ENCODE peak calls at places on chromosomes 6 and 20, in nine cellular contexts. D, F, Y, T, P, M, R, G and S are unnamed samples.

GRCh38 chr6:163861627-163862026 is 447.1 kb downstream of the QKI start:
- DNase-seq in R (no peak), D (no peak), G (no peak), T (no peak), Y (no peak), M (no peak), F (peak; percentile 26), P (no peak), S (no peak)

GRCh38 chr6:12474167-12475140 is 184.3 kb downstream of the EDN1 start:
- DNase-seq in D (no peak), Y (no peak), R (no peak), G (no peak), P (no peak), T (no peak), F (no peak), M (peak; percentile 64), S (no peak)

GRCh38 chr20:58719971-58720371 is 27.4 kb downstream of the NPEPL1 start:
- DNase-seq in D (no peak), Y (no peak), P (no peak), T (no peak), R (peak; percentile 29), F (no peak), G (no peak), M (no peak), S (peak; percentile 30)

GRCh38 chr6:91754691-91755090 is 1167.8 kb upstream of the MAP3K7 start:
- DNase-seq in G (no peak), P (no peak), T (no peak), Y (no peak), F (no peak), M (no peak), R (no peak), D (no peak), S (no peak)

GRCh38 chr20:53331151-53331973 is 262.3 kb downstream of the ZNF217 start:
- DNase-seq in P (no peak), T (peak; percentile 80), M (peak; percentile 99), G (no peak), D (peak; percentile 9), R (no peak), F (no peak), Y (no peak), S (peak; percentile 5)

GRCh38 chr6:54291146-54291545 is 17.1 kb upstream of the TINAG start:
- DNase-seq in R (no peak), D (no peak), M (peak; percentile 87), Y (no peak), G (no peak), T (no peak), F (no peak), P (no peak), S (no peak)

GRCh38 chr6:14128017-14128416 is 10.4 kb downstream of the CD83 start:
- DNase-seq in T (no peak), D (no peak), Y (no peak), F (no peak), P (no peak), M (no peak), G (no peak), R (no peak), S (no peak)

GRCh38 chr6:54860132-54860531 is 13.6 kb downstream of the FAM83B start:
- DNase-seq in F (no peak), T (no peak), D (no peak), Y (no peak), P (no peak), M (no peak), R (no peak), G (no peak), S (peak; percentile 44)

GRCh38 chr6:138393871-138394783 is 9.9 kb upstream of the HEBP2 start:
- DNase-seq in P (no peak), T (no peak), D (no peak), F (no peak), M (no peak), R (no peak), Y (no peak), G (no peak), S (no peak)

GRCh38 chr6:38391206-38391908 is 248.4 kb downstream of the BTBD9 start:
- DNase-seq in F (no peak), P (no peak), T (no peak), M (peak; percentile 76), D (no peak), Y (no peak), G (no peak), R (no peak), S (no peak)

GRCh38 chr6:436308-437041 is 44.9 kb downstream of the IRF4 start:
- DNase-seq in F (no peak), M (peak; percentile 73), T (no peak), G (no peak), R (no peak), Y (no peak), D (no peak), P (no peak), S (no peak)

GRCh38 chr6:105968230-105968954 is 117.7 kb upstream of the PRDM1 start:
- DNase-seq in P (no peak), D (no peak), F (no peak), G (no peak), Y (no peak), R (no peak), M (no peak), T (no peak), S (no peak)

GRCh38 chr20:8646716-8647115 is 422.2 kb upstream of the PLCB4 start:
- DNase-seq in Y (no peak), M (peak; percentile 50), F (no peak), P (no peak), T (no peak), D (no peak), G (no peak), R (no peak), S (no peak)

GRCh38 chr20:32560989-32561830 is 23.9 kb downstream of the NOL4L start:
- DNase-seq in P (no peak), D (no peak), M (no peak), Y (no peak), R (no peak), F (peak; percentile 36), G (peak; percentile 84), T (no peak), S (peak; percentile 94)

GRCh38 chr6:13079096-13079758 is 249.1 kb downstream of the TBC1D7 start:
- DNase-seq in T (no peak), Y (no peak), D (no peak), R (no peak), M (peak; percentile 18), F (no peak), P (no peak), G (no peak), S (no peak)

GRCh38 chr6:46207174-46207573 is 36.4 kb upstream of the ENPP5 start:
- DNase-seq in P (no peak), R (no peak), G (no peak), D (no peak), F (no peak), Y (no peak), M (no peak), T (no peak), S (peak; percentile 44)

GRCh38 chr6:129146836-129147366 is 264.0 kb downstream of the LAMA2 start:
- DNase-seq in F (no peak), R (no peak), Y (no peak), G (no peak), D (no peak), P (no peak), M (no peak), T (no peak), S (no peak)

GRCh38 chr6:149405823-149406765 is 6.0 kb downstream of the SUMO4 start:
- DNase-seq in G (no peak), F (no peak), P (no peak), T (no peak), Y (no peak), M (no peak), R (no peak), D (no peak), S (no peak)

GRCh38 chr6:43077981-43078411 is 1.9 kb downstream of the PTK7 start:
- DNase-seq in R (no peak), G (no peak), T (no peak), P (no peak), D (no peak), F (no peak), M (no peak), Y (no peak), S (peak; percentile 44)

GRCh38 chr6:22146581-22147468 is 150.0 kb downstream of the PRL start:
- DNase-seq in T (no peak), Y (no peak), F (peak; percentile 54), M (peak; percentile 41), D (no peak), R (no peak), P (peak; percentile 29), G (no peak), S (peak; percentile 91)